ENCODE peak calls at places on chromosomes 12 and 14, in nine cellular contexts. U is keratinocyte; H is mesendoderm; Y is CD4-positive, alpha-beta memory T cell; T is BE2C; E is Peyer's patch; D is thoracic aorta; K is pancreas; W is ovary. G is an unnamed sample.
A peak's percentile ranks its signal among the peaks of the same experiment; 100 is the strongest.

GRCh38 chr12:93749515-93749914 is 72.3 kb downstream of the CRADD start:
- DNase-seq in U (no peak), H (no peak), Y (no peak), T (no peak), E (no peak), D (no peak), K (no peak), W (no peak), G (no peak)

GRCh38 chr14:24414732-24415420 is 14.6 kb downstream of the CBLN3 start:
- DNase-seq in U (no peak), H (no peak), Y (no peak), T (no peak), E (peak; percentile 40), D (no peak), K (no peak), W (no peak), G (no peak)

GRCh38 chr14:76203086-76204001 is 51.6 kb downstream of the GPATCH2L start:
- DNase-seq in U (peak; percentile 36), H (peak; percentile 20), Y (no peak), T (no peak), E (peak; percentile 50), D (no peak), K (no peak), W (peak; percentile 48), G (no peak)

GRCh38 chr12:58774731-58775130 is 145.6 kb downstream of the LRIG3 start:
- DNase-seq in U (no peak), H (no peak), Y (no peak), T (no peak), E (no peak), D (no peak), K (no peak), W (no peak), G (no peak)

GRCh38 chr12:68958337-68958736 is 25.4 kb upstream of the CPM start:
- DNase-seq in U (no peak), H (no peak), Y (no peak), T (no peak), E (no peak), D (no peak), K (no peak), W (no peak), G (peak; percentile 16)

GRCh38 chr14:74401504-74402241 is 24.3 kb downstream of the SYNDIG1L start:
- DNase-seq in U (no peak), H (peak; percentile 92), Y (peak; percentile 67), T (peak; percentile 39), E (peak; percentile 88), D (no peak), K (no peak), W (no peak), G (peak; percentile 92)

GRCh38 chr12:57553343-57554202 is 3.7 kb downstream of the KIF5A start:
- DNase-seq in U (no peak), H (no peak), Y (no peak), T (peak; percentile 32), E (no peak), D (no peak), K (no peak), W (no peak), G (no peak)

GRCh38 chr12:78864483-78865296 is at the start of gene SYT1:
- DNase-seq in U (peak; percentile 13), H (peak; percentile 95), Y (no peak), T (peak; percentile 97), E (peak; percentile 50), D (no peak), K (peak; percentile 15), W (peak; percentile 30), G (no peak)

GRCh38 chr12:118126119-118126757 is 9.7 kb upstream of the PEBP1 start:
- DNase-seq in U (no peak), H (no peak), Y (no peak), T (no peak), E (peak; percentile 60), D (no peak), K (peak; percentile 93), W (peak; percentile 66), G (no peak)

GRCh38 chr12:95473440-95473946 is 459 bp upstream of the METAP2 start:
- DNase-seq in U (no peak), H (no peak), Y (no peak), T (peak; percentile 25), E (peak; percentile 64), D (no peak), K (no peak), W (peak; percentile 23), G (peak; percentile 62)

GRCh38 chr12:93378373-93379310 is 917 bp downstream of the NUDT4 start:
- DNase-seq in U (no peak), H (peak; percentile 75), Y (peak; percentile 69), T (peak; percentile 52), E (peak; percentile 75), D (no peak), K (peak; percentile 33), W (peak; percentile 26), G (peak; percentile 80)

GRCh38 chr12:113039911-113040425 is 16.6 kb upstream of the DTX1 start:
- DNase-seq in U (no peak), H (no peak), Y (no peak), T (no peak), E (no peak), D (no peak), K (no peak), W (no peak), G (no peak)

GRCh38 chr14:24072436-24072835 is 1.1 kb downstream of the CPNE6 start:
- DNase-seq in U (no peak), H (no peak), Y (no peak), T (no peak), E (peak; percentile 81), D (no peak), K (peak; percentile 73), W (no peak), G (no peak)

GRCh38 chr12:96177013-96177412 is 17.2 kb upstream of the ELK3 start:
- DNase-seq in U (no peak), H (no peak), Y (peak; percentile 27), T (no peak), E (no peak), D (no peak), K (no peak), W (no peak), G (no peak)

GRCh38 chr14:30754778-30755177 is 119.6 kb upstream of the COCH start:
- DNase-seq in U (no peak), H (no peak), Y (no peak), T (no peak), E (no peak), D (no peak), K (no peak), W (no peak), G (no peak)

GRCh38 chr12:15700595-15700994 is 88.6 kb downstream of the EPS8 start:
- DNase-seq in U (peak; percentile 38), H (no peak), Y (no peak), T (no peak), E (no peak), D (no peak), K (no peak), W (no peak), G (no peak)

GRCh38 chr12:97164936-97165335 is 257.9 kb downstream of the NEDD1 start:
- DNase-seq in U (no peak), H (no peak), Y (no peak), T (no peak), E (no peak), D (no peak), K (no peak), W (no peak), G (no peak)

GRCh38 chr12:14952295-14952995 is 9.0 kb downstream of the ARHGDIB start:
- DNase-seq in U (peak; percentile 70), H (peak; percentile 27), Y (peak; percentile 82), T (no peak), E (no peak), D (no peak), K (no peak), W (no peak), G (peak; percentile 77)

GRCh38 chr14:89226789-89227489 is 190.1 kb downstream of the FOXN3 start:
- DNase-seq in U (no peak), H (no peak), Y (no peak), T (no peak), E (no peak), D (no peak), K (no peak), W (peak; percentile 39), G (no peak)

GRCh38 chr12:115213538-115213961 is 529.6 kb upstream of the TBX3 start:
- DNase-seq in U (no peak), H (peak; percentile 42), Y (no peak), T (peak; percentile 59), E (no peak), D (no peak), K (no peak), W (no peak), G (no peak)

DNA sequence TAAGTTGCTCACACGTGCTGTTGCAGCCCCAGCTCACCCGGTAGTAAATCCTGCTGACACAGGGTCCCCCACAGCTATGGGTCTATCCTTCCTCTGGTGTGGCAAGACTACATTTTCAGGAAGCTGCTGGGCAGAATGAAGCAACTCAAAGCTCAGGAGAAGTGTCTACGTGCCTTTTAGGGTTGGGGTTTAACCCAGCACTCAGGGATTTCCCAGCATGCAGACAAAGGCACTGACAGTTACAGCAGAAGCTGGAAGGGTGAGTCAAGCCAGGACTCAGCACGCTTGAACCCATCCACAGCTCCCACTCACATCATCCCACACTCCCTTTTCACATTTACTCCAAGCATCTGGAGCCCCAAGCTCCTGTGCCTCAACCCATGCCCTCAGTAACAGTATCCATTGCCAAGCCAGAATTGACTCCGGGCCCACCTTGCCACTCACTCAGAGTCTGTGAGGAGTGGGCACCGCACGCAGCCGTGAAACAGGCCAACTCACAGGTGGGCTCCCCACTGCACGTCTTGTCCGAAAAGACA is 59.7 kb downstream of the ZFP36L1 start:
- DNase-seq in U (no peak), H (no peak), Y (no peak), T (no peak), E (no peak), D (no peak), K (no peak), W (no peak), G (no peak)
- H3K36me3 ChIP-seq in U (no peaks in the 10 kb centered on the region), H (no peaks in the 10 kb centered on the region), Y (no peaks in the 10 kb centered on the region), T (no peaks in the 10 kb centered on the region), E (no peaks in the 10 kb centered on the region), D (no peaks in the 10 kb centered on the region), K (no peaks in the 10 kb centered on the region), W (no peaks in the 10 kb centered on the region), G (no peaks in the 10 kb centered on the region)

GRCh38 chr14:61747342-61747741 is 14.9 kb upstream of the SNAPC1 start:
- DNase-seq in U (no peak), H (no peak), Y (no peak), T (no peak), E (no peak), D (no peak), K (no peak), W (no peak), G (no peak)
- H3K36me3 ChIP-seq in U (peaks cover 10% of the 10 kb centered on the region), H (peaks cover 1% of the 10 kb centered on the region), Y (peaks cover 23% of the 10 kb centered on the region), T (peaks cover 68% of the 10 kb centered on the region), E (no peaks in the 10 kb centered on the region), D (peaks cover 3% of the 10 kb centered on the region), K (peaks cover 7% of the 10 kb centered on the region), W (no peaks in the 10 kb centered on the region), G (peaks cover 75% of the 10 kb centered on the region)

GRCh38 chr12:121499929-121500793 is 80.7 kb downstream of the KDM2B start:
- DNase-seq in U (no peak), H (peak; percentile 67), Y (peak; percentile 68), T (peak; percentile 85), E (peak; percentile 92), D (peak; percentile 11), K (peak; percentile 70), W (peak; percentile 71), G (peak; percentile 77)
- H3K36me3 ChIP-seq in U (no peaks in the 10 kb centered on the region), H (peaks cover 9% of the 10 kb centered on the region), Y (no peaks in the 10 kb centered on the region), T (no peaks in the 10 kb centered on the region), E (no peaks in the 10 kb centered on the region), D (no peaks in the 10 kb centered on the region), K (no peaks in the 10 kb centered on the region), W (no peaks in the 10 kb centered on the region), G (peaks cover 12% of the 10 kb centered on the region)

DNA sequence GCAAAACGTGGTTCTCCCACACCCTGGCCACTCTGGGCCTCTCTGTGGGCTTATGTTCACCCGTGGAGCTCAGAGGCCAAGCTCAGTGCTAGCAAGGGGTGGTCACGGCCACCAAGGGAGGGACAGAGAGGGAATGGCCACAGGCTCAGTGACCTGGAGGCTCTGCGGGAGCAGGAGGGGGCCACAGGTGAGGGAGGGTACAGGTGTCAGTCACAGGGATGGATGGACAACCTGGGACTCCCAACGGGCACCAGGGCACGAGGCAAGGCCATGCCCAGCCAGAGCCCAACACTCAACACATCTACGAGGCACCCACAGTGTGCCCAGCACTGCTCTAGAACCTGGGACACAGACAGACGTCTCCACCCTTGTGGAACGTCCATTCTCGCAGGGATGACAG is 11.3 kb downstream of the NCOR2 start:
- DNase-seq in U (no peak), H (no peak), Y (no peak), T (no peak), E (no peak), D (no peak), K (no peak), W (no peak), G (no peak)
- H3K36me3 ChIP-seq in U (peaks cover 5% of the 10 kb centered on the region), H (no peaks in the 10 kb centered on the region), Y (no peaks in the 10 kb centered on the region), T (peaks cover 11% of the 10 kb centered on the region), E (no peaks in the 10 kb centered on the region), D (no peaks in the 10 kb centered on the region), K (no peaks in the 10 kb centered on the region), W (no peaks in the 10 kb centered on the region), G (peaks cover 5% of the 10 kb centered on the region)